ENCODE peak calls at places on chromosomes 1 and 21, in six cellular contexts. N is cardiac fibroblast, S is RWPE1, K is ovary, Y is fibroblast of mammary gland, H is GM06990. A is an unnamed sample.

GRCh38 chr1:168506204-168506819 is 37.5 kb downstream of the XCL2 start:
- DNase-seq in N (no peak), S (peak), H (no peak), K (no peak), Y (peak), A (no peak)

GRCh38 chr1:65247419-65248359 is 61.7 kb upstream of the DNAJC6 start:
- DNase-seq in K (no peak), Y (peak), H (no peak), N (peak), S (peak), A (no peak)

GRCh38 chr1:115296981-115297380 is 41.1 kb downstream of the NGF start:
- DNase-seq in S (no peak), K (no peak), H (peak), N (no peak), Y (no peak), A (no peak)

GRCh38 chr1:204065174-204065985 is 7.5 kb upstream of the SOX13 start:
- DNase-seq in K (peak), S (peak), Y (peak), H (no peak), N (peak), A (no peak)

GRCh38 chr1:66294692-66295384 is 239.1 kb upstream of the SGIP1 start:
- DNase-seq in Y (peak), S (peak), K (no peak), H (no peak), N (peak), A (no peak)

GRCh38 chr1:27428316-27429028 is 36.0 kb downstream of the GPR3 start:
- DNase-seq in H (no peak), N (peak), Y (no peak), S (no peak), K (no peak), A (no peak)

GRCh38 chr1:186391841-186392240 is 16.2 kb downstream of the ODR4 start:
- DNase-seq in S (no peak), H (no peak), Y (no peak), K (no peak), N (no peak), A (no peak)

GRCh38 chr1:2074944-2075740 is 24.9 kb downstream of the PRKCZ start:
- DNase-seq in Y (no peak), N (no peak), H (no peak), K (no peak), S (no peak), A (no peak)

GRCh38 chr21:38741976-38742309 is 63.8 kb upstream of the ETS2 start:
- DNase-seq in H (no peak), Y (no peak), K (no peak), S (no peak), N (no peak), A (no peak)

GRCh38 chr1:61143821-61144220 is 61.5 kb downstream of the NFIA start:
- DNase-seq in S (no peak), H (no peak), N (no peak), Y (no peak), K (no peak), A (no peak)

GRCh38 chr1:45326627-45327591 is at the start of gene HPDL:
- DNase-seq in Y (peak), S (peak), H (peak), N (peak), K (peak), A (peak)

GRCh38 chr1:199843856-199844255 is 183.7 kb upstream of the NR5A2 start:
- DNase-seq in S (no peak), N (peak), Y (no peak), H (no peak), K (no peak), A (no peak)

GRCh38 chr1:246820666-246821065 is 96.5 kb downstream of the SCCPDH start:
- DNase-seq in K (no peak), H (no peak), S (no peak), N (no peak), Y (no peak), A (no peak)

GRCh38 chr1:26582836-26583460 is 53.4 kb downstream of the RPS6KA1 start:
- DNase-seq in H (peak), K (no peak), S (no peak), Y (peak), N (peak), A (peak)

GRCh38 chr1:184222561-184223157 is 164.2 kb upstream of the C1orf21 start:
- DNase-seq in H (no peak), N (peak), K (peak), S (peak), Y (peak), A (peak)

GRCh38 chr1:194644528-194644927 is 1458.1 kb upstream of the B3GALT2 start:
- DNase-seq in K (no peak), Y (no peak), S (no peak), N (no peak), H (no peak), A (no peak)

GRCh38 chr1:188499690-188500089 is 1670.9 kb downstream of the PLA2G4A start:
- DNase-seq in N (no peak), H (no peak), K (no peak), Y (no peak), S (no peak), A (no peak)

GRCh38 chr1:182330303-182330702 is 61.3 kb downstream of the GLUL start:
- DNase-seq in Y (peak), S (no peak), H (no peak), K (no peak), N (peak), A (no peak)

GRCh38 chr1:107649023-107649422 is 316.0 kb downstream of the VAV3 start:
- DNase-seq in K (no peak), Y (no peak), N (no peak), H (no peak), S (no peak), A (no peak)

GRCh38 chr21:15058718-15059316 is 6.0 kb downstream of the NRIP1 start:
- DNase-seq in K (no peak), H (no peak), N (peak), Y (peak), S (peak), A (no peak)

GRCh38 chr1:212247179-212247721 is 38.0 kb upstream of the PPP2R5A start:
- DNase-seq in N (peak), S (no peak), H (no peak), Y (peak), K (no peak), A (no peak)

GRCh38 chr1:154320882-154321608 is at the start of gene AQP10:
- DNase-seq in H (no peak), Y (no peak), N (peak), S (no peak), K (no peak), A (no peak)

GRCh38 chr1:36803870-36804560 is 230.3 kb downstream of the GRIK3 start:
- DNase-seq in K (no peak), Y (no peak), H (no peak), N (no peak), S (no peak), A (no peak)

GRCh38 chr21:27519357-27519756 is 552.5 kb upstream of the ADAMTS5 start:
- DNase-seq in Y (peak), H (no peak), N (peak), K (no peak), S (no peak), A (no peak)

GRCh38 chr1:18816808-18817207 is 42.7 kb downstream of the TAS1R2 start:
- DNase-seq in N (peak), H (no peak), Y (no peak), K (no peak), S (no peak), A (no peak)

GRCh38 chr21:38486221-38486620 is 12.1 kb downstream of the ERG start:
- DNase-seq in S (peak), N (peak), Y (no peak), H (no peak), K (no peak), A (no peak)

GRCh38 chr1:234231061-234231892 is 142.0 kb upstream of the COA6 start:
- DNase-seq in Y (no peak), S (no peak), H (no peak), K (no peak), N (no peak), A (no peak)
- TF ChIP-seq CTCF in Y (no peak), S (no peak), H (no peak), K (no peak), N (peak), A (no peak)

DNA sequence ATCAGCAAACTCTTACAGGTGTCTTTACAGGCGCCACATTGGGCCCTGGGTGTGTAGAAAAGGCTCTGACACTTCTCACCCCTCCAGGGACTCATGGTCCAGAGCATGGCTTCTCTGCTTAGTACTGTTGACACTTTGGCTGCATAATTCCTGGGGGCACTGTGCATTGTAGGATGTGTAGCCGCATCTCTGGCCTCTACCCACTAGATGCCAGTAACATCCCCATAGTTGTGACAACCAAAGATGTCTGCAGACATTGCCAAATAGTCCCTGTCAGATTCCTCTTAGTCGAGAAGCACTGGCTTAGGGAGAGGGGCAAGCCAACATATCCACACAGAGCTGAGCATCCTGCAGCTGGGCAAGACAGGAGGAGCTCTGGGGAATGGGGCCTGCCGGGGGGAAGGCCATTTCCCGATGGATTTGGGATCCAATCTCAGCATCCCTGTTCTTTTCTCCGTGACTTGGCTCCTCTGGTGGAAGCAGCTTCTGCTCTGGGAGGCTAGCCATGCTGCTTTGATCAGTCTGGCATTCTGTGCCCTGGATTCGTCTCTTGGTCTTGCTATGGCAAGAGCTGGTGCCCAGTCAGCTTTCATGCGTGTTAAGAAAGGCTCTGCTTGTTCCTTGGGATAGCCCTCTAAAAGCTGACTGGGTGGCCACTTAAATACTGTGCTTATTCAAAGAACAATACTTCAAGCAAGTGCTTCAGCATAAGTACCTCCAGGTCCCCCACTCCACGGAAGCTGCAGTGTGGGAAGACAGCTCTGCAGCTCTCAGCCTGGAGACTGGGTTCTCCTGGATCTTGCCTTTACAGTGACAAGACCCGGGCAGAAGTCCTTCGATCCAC is 38.3 kb upstream of the SCMH1 start:
- DNase-seq in H (no peak), S (no peak), N (no peak), K (no peak), Y (no peak), A (no peak)
- TF ChIP-seq CTCF in H (no peak), S (no peak), N (no peak), K (no peak), Y (no peak), A (no peak)

GRCh38 chr1:206591696-206592095 is 20.6 kb downstream of the EIF2D start:
- DNase-seq in H (no peak), N (no peak), K (no peak), Y (no peak), S (no peak), A (no peak)

GRCh38 chr1:206591236-206591635 is 21.0 kb downstream of the EIF2D start:
- DNase-seq in Y (no peak), N (peak), H (no peak), S (no peak), K (no peak), A (no peak)

GRCh38 chr1:206588492-206588891 is 23.8 kb downstream of the EIF2D start:
- DNase-seq in K (no peak), S (no peak), H (no peak), N (no peak), Y (no peak), A (no peak)

GRCh38 chr1:206589206-206589605 is 23.1 kb downstream of the EIF2D start:
- DNase-seq in Y (peak), S (peak), N (peak), K (peak), H (no peak), A (no peak)

DNA sequence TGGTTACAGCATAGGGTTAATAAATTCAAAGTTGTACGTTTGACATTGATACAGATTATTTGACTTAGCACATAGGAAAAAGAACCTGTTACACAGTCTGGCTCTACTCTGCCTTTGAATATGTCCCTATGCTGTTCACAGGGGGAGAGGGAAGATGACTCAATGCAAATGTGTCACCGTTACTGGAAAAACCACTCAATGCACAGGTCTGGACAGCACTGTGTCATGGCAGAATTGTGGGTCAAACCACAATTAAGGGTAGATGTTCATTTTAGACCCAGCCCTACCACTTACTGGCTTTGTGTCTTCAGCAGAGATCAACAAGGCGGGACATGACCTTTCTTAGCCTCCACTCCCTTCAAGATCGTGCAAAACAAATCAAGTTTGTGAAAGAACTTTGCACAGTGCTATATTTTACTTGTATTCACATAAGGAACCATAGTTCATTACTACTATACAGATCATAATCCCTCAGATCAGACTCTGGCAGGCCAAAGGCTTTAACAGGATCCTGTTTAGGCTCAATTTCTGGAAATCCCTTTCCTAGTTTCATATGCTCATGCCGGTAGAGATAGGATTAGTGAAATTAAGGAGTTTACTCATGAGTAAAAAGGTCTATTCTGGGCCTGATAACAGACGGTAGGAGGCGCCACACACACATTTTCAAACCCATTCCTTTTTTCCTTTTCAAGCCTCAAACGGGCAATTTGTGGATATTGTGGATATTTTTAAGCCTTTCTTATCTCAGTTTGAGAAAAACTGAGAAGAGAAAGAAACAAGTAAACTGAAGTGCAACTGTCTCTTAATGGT is 22.0 kb downstream of the EIF2D start:
- DNase-seq in N (peak), Y (peak), H (no peak), K (no peak), S (peak), A (peak)
- TF ChIP-seq CTCF in N (peak), Y (peak), H (peak), K (no peak), S (no peak), A (peak)

DNA sequence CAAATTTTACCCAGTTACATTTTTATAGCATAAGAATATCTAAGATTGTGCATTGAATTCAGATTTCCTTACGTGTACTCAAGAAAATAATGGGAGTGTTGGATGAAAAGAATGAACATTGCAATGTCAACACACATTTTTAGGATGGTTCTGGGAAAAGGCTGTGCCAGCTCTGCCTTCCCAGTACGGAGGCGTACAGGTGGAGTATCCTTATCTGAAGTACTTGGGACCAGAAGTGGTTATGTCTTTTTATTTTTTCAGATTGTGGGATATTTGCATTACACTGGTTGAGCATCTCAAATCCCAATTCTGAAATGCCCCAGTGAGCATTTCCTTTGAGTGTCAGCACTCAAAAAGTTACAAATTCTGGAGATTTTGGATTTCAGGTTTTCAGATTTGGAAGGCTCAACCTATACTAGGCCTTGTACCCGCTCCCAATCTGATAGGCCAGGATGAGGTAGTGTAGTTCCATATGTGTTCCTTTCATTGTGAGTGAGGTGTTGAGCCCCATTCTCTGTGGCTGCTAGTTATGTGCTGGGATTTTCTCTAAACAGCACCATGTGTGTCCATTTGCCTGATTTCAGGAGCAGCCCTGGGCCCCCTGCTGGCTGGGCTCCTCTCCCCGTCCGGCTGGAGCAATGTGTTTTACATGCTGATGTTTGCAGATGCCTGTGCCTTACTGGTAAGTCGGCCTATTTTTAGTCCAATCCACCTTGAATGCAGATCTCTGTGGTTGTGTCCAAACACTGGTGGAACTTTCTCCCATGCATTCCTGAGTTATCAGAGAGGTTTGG is 60.8 kb downstream of the SLC37A1 start:
- DNase-seq in H (no peak), N (peak), S (peak), K (no peak), Y (peak), A (no peak)
- TF ChIP-seq CTCF in H (no peak), N (peak), S (no peak), K (no peak), Y (peak), A (no peak)

GRCh38 chr1:219472596-219472995 is 140.3 kb downstream of the ZC3H11B start:
- DNase-seq in Y (no peak), K (no peak), N (no peak), S (no peak), H (no peak), A (no peak)

GRCh38 chr1:219477861-219478260 is 135.0 kb downstream of the ZC3H11B start:
- DNase-seq in S (no peak), K (no peak), H (no peak), N (no peak), Y (no peak), A (no peak)

GRCh38 chr1:219478811-219479210 is 134.1 kb downstream of the ZC3H11B start:
- DNase-seq in N (no peak), K (no peak), Y (no peak), S (no peak), H (no peak), A (no peak)

GRCh38 chr1:219476716-219477115 is 136.2 kb downstream of the ZC3H11B start:
- DNase-seq in H (no peak), N (no peak), S (no peak), K (no peak), Y (no peak), A (no peak)

GRCh38 chr1:219476116-219476515 is 136.8 kb downstream of the ZC3H11B start:
- DNase-seq in S (no peak), K (no peak), Y (no peak), H (peak), N (no peak), A (no peak)
- TF ChIP-seq CTCF in S (no peak), K (no peak), Y (no peak), H (no peak), N (no peak), A (no peak)

GRCh38 chr1:239956230-239956629 is 135.5 kb upstream of the FMN2 start:
- DNase-seq in S (no peak), Y (no peak), H (no peak), K (no peak), N (no peak), A (no peak)

GRCh38 chr1:239955431-239955830 is 136.3 kb upstream of the FMN2 start:
- DNase-seq in K (no peak), H (no peak), N (no peak), S (no peak), Y (no peak), A (no peak)

GRCh38 chr1:239954836-239955235 is 136.8 kb upstream of the FMN2 start:
- DNase-seq in H (no peak), N (no peak), S (no peak), Y (no peak), K (no peak), A (no peak)

GRCh38 chr1:239951518-239952130 is 140.1 kb upstream of the FMN2 start:
- DNase-seq in N (peak), H (no peak), K (peak), Y (peak), S (peak), A (peak)

DNA sequence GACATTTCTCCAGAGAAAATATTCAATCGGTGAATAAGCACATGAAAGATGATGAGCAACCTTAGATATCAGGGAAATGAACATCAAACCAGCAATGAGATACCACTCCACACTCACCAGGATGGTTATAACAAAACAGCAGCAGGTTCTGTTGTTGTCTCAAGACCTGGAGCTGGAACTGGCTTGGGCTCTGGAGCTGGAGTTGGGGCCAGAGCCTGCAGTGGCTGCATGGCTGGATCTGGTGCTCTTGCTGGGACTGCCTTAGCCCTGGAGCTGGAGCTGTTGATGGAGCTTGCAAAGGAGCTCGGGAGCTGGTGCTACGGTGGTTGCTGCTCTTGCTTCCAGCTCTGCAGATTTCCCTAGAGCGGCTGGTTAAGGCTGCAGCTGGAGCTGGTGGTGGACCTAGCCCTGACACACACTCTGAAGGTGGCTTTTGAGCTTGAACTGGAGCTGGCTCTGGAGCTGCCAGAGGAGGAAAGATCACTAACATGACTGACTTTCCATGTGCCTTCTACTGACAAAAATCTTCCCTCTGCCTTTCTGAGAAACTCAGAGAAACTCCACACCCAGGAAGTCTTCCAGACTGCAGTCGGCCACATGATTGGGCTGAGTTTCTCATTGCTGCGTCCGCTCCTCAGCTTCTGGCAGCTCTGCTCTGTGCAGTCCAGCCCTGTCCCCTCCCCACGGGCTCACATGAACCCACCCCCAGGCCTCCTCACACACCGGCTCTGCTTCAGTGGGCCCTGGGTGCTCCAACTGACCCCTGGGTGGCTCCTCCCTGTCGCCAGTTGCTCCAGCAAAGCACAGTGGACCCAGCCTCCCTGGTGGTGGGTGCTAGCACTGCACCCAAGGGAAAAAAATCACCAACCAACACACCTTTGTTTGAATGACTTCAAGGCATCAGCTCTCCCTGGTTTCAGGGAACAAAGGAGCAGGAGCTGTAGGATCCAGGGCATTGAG is 139.1 kb upstream of the FMN2 start:
- DNase-seq in S (peak), Y (peak), K (no peak), N (no peak), H (no peak), A (no peak)
- TF ChIP-seq CTCF in S (no peak), Y (peak), K (no peak), N (peak), H (peak), A (no peak)

A was measured in GM13976.